ENCODE peak calls at places on chromosome 7, in nine cellular contexts. D is iPS-NIHi11; U is activated naive CD8-positive, alpha-beta T cell treated with anti-CD3 and anti-CD28 coated beads for 36 hours; Z is SJSA1; V is COR-L47; L is GM03348; E is NCI-H524 treated with DMSO at 0.1 percent for 48 hours; O is EL; H is HL-60. B is an unnamed sample.

GRCh38 chr7:26046150-26046549 is 105.8 kb upstream of the NFE2L3 start:
- DNase-seq in O (no peak), E (no peak), H (no peak), D (no peak), L (no peak), V (no peak), Z (no peak), U (no peak), B (no peak)

GRCh38 chr7:84123903-84124573 is 70.6 kb downstream of the SEMA3A start:
- DNase-seq in U (no peak), L (peak), Z (peak), O (peak), H (no peak), V (no peak), D (no peak), E (no peak), B (peak)

GRCh38 chr7:131843862-131844261 is 287.4 kb upstream of the PODXL start:
- DNase-seq in O (peak), H (no peak), U (no peak), L (peak), Z (peak), V (no peak), E (no peak), D (no peak), B (no peak)

GRCh38 chr7:30510124-30511074 is 5.8 kb upstream of the GGCT start:
- DNase-seq in E (no peak), O (peak), L (peak), U (peak), D (no peak), V (peak), Z (no peak), H (no peak), B (no peak)

GRCh38 chr7:143455494-143455893 is 12.2 kb downstream of the TAS2R60 start:
- DNase-seq in D (no peak), E (no peak), U (no peak), V (no peak), O (no peak), H (no peak), L (no peak), Z (no peak), B (no peak)

GRCh38 chr7:73992104-73992562 is 35.8 kb upstream of the ELN start:
- DNase-seq in H (no peak), D (no peak), Z (no peak), U (no peak), E (no peak), L (peak), O (peak), V (no peak), B (no peak)

GRCh38 chr7:40808409-40808942 is 673.7 kb downstream of the SUGCT start:
- DNase-seq in E (no peak), L (peak), V (no peak), O (peak), D (no peak), U (no peak), H (no peak), Z (peak), B (no peak)

GRCh38 chr7:139118803-139119485 is 9.4 kb upstream of the ZC3HAV1 start:
- DNase-seq in E (no peak), V (no peak), O (no peak), H (no peak), D (no peak), L (no peak), Z (no peak), U (no peak), B (no peak)

GRCh38 chr7:78383096-78383495 is 584.5 kb downstream of the PHTF2 start:
- DNase-seq in U (no peak), O (no peak), H (no peak), V (no peak), Z (no peak), E (no peak), L (no peak), D (no peak), B (no peak)

GRCh38 chr7:20998309-20998708 is 211.6 kb upstream of the SP8 start:
- DNase-seq in O (no peak), Z (no peak), U (no peak), H (no peak), E (no peak), D (no peak), L (no peak), V (no peak), B (no peak)

GRCh38 chr7:128827248-128827958 is 2.8 kb upstream of the FLNC start:
- DNase-seq in V (no peak), O (peak), E (no peak), L (peak), U (no peak), H (no peak), D (no peak), Z (peak), B (no peak)

GRCh38 chr7:132161231-132161915 is 414.9 kb downstream of the PLXNA4 start:
- DNase-seq in L (peak), U (no peak), D (no peak), E (no peak), H (no peak), Z (no peak), O (peak), V (no peak), B (peak)

GRCh38 chr7:18018296-18019205 is 9.1 kb downstream of the PRPS1L1 start:
- DNase-seq in E (no peak), D (no peak), H (no peak), V (no peak), Z (no peak), U (no peak), L (no peak), O (no peak), B (no peak)

GRCh38 chr7:93620057-93620456 is 45.5 kb upstream of the CALCR start:
- DNase-seq in O (no peak), U (no peak), Z (no peak), H (no peak), V (no peak), L (no peak), E (no peak), D (no peak), B (no peak)

B was measured in midbrain.